ENCODE peak calls at places on chromosomes 11 and 22, in four cellular contexts. S, G, Y and U are unnamed samples.

GRCh38 chr11:67032830-67033555 is 10.1 kb downstream of the SYT12 start:
- DNase-seq in S (peak; percentile 64), G (no peak), Y (no peak), U (no peak)

GRCh38 chr11:17748044-17748443 is 13.5 kb downstream of the KCNC1 start:
- DNase-seq in S (no peak), G (no peak), Y (no peak), U (no peak)

GRCh38 chr11:13335319-13335718 is 57.7 kb downstream of the BMAL1 start:
- DNase-seq in S (peak; percentile 76), G (peak; percentile 49), Y (peak; percentile 68), U (peak; percentile 83)

GRCh38 chr11:117145393-117145761 is 1.3 kb downstream of the PAFAH1B2 start:
- DNase-seq in S (peak; percentile 38), G (peak; percentile 16), Y (peak; percentile 36), U (no peak)

GRCh38 chr11:6757373-6757967 is 14.3 kb downstream of the OR2AG2 start:
- DNase-seq in S (peak; percentile 58), G (peak; percentile 44), Y (peak; percentile 28), U (peak; percentile 52)

GRCh38 chr11:121696177-121696863 is 243.6 kb upstream of the SORL1-AS1 start:
- DNase-seq in S (no peak), G (no peak), Y (no peak), U (no peak)

GRCh38 chr11:134658481-134659080 is 246.5 kb upstream of the B3GAT1 start:
- DNase-seq in S (no peak), G (no peak), Y (no peak), U (no peak)

GRCh38 chr11:78299000-78299712 is 110.4 kb downstream of the USP35 start:
- DNase-seq in S (no peak), G (no peak), Y (no peak), U (no peak)

GRCh38 chr22:34841911-34842310 is 224.0 kb upstream of the ISX start:
- DNase-seq in S (no peak), G (no peak), Y (no peak), U (no peak)

GRCh38 chr11:109654091-109654490 is 232.1 kb downstream of the C11orf87 start:
- DNase-seq in S (no peak), G (no peak), Y (no peak), U (no peak)

GRCh38 chr22:43007519-43008102 is 7.3 kb downstream of the PACSIN2 start:
- DNase-seq in S (no peak), G (peak; percentile 65), Y (peak; percentile 57), U (no peak)

GRCh38 chr11:73759520-73760065 is 1.3 kb downstream of the RAB6A start:
- DNase-seq in S (peak; percentile 26), G (no peak), Y (no peak), U (no peak)

GRCh38 chr22:19811211-19811621 is 43.5 kb downstream of the GNB1L start:
- DNase-seq in S (no peak), G (no peak), Y (no peak), U (no peak)

GRCh38 chr11:88042238-88043032 is 132.8 kb downstream of the RAB38 start:
- DNase-seq in S (no peak), G (no peak), Y (no peak), U (no peak)

GRCh38 chr11:88041679-88042078 is 133.6 kb downstream of the RAB38 start:
- DNase-seq in S (no peak), G (no peak), Y (no peak), U (no peak)

GRCh38 chr11:88035271-88035670 is 140.0 kb downstream of the RAB38 start:
- DNase-seq in S (no peak), G (no peak), Y (no peak), U (no peak)

GRCh38 chr11:88039512-88040496 is 135.4 kb downstream of the RAB38 start:
- DNase-seq in S (no peak), G (no peak), Y (no peak), U (no peak)

GRCh38 chr11:88036701-88037100 is 138.5 kb downstream of the RAB38 start:
- DNase-seq in S (no peak), G (no peak), Y (no peak), U (no peak)
- TF ChIP-seq HMGXB4 in S (no peak), G (no peak), Y (no peak), U (no peak)

DNA sequence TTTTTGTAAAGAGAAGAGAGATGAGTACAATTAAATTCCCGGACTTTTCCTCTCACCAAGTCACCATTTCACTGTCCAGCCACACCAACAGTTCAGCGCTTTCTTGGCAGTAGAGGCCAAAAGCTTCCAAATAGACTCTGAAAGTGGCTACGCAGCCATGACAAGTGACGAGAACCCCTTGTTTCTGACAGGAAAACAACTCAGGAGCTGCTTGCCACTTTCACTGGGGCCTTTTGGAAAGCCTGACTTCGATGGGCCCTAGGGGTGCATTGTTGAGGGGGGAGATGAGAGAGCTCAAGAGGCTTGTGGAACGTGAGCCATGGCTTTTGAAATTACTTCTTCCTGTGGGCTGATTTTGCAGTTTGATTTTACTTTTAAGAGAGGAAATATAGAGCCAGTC is 422.1 kb upstream of the FAT3 start:
- DNase-seq in S (no peak), G (no peak), Y (no peak), U (no peak)
- TF ChIP-seq HMGXB4 in S (no peak), G (no peak), Y (no peak), U (no peak)

GRCh38 chr11:93537767-93538261 is 5.4 kb downstream of the SMCO4 start:
- DNase-seq in S (no peak), G (no peak), Y (no peak), U (no peak)
- TF ChIP-seq HMGXB4 in S (no peak), G (no peak), Y (no peak), U (no peak)

GRCh38 chr11:65111537-65112225 is at the start of gene TM7SF2:
- DNase-seq in S (peak; percentile 95), G (peak; percentile 93), Y (peak; percentile 97), U (peak; percentile 97)
- TF ChIP-seq HMGXB4 in S (no peak), G (no peak), Y (peak; percentile 65), U (no peak)

GRCh38 chr11:112961751-112962747 is 829 bp downstream of the NCAM1 start:
- DNase-seq in S (no peak), G (no peak), Y (no peak), U (peak; percentile 31)
- TF ChIP-seq HMGXB4 in S (no peak), G (no peak), Y (no peak), U (no peak)

GRCh38 chr11:57778318-57779037 is 16.9 kb downstream of the CTNND1 start:
- DNase-seq in S (peak; percentile 94), G (peak; percentile 99), Y (peak; percentile 67), U (peak; percentile 80)

GRCh38 chr11:57777969-57778317 is 16.3 kb downstream of the CTNND1 start:
- DNase-seq in S (peak; percentile 70), G (peak; percentile 94), Y (no peak), U (no peak)

GRCh38 chr11:57781529-57781943 is 19.9 kb downstream of the CTNND1 start:
- DNase-seq in S (no peak), G (no peak), Y (peak; percentile 38), U (peak; percentile 72)

GRCh38 chr11:57776577-57776976 is 15.0 kb downstream of the CTNND1 start:
- DNase-seq in S (no peak), G (no peak), Y (no peak), U (no peak)

DNA sequence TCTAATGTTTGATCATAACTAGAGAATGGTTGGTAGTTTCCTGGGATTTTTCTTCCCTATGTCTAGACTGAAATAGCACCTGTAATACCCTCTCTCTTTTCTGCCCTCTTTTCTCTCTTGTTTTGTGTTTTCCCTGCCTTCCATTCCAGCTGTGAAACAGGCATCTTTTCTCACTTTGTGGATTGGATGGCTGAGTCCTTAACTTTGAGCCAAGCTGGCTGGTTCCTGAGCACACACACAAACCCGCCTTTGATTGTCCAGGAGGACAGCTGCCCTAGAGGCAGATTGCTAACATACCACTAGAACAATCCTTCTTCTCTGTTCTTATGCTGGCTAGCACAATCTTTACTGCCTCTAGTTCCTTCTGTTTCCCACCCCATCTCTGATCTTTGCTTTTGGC is 17.7 kb downstream of the CTNND1 start:
- DNase-seq in S (peak; percentile 63), G (peak; percentile 86), Y (no peak), U (peak; percentile 31)
- TF ChIP-seq HMGXB4 in S (no peak), G (no peak), Y (no peak), U (no peak)